ENCODE peak calls at places on chromosomes 7 and 10, in four cellular contexts. One of them, this sample, is unnamed.

GRCh38 chr7:80771523-80771922 is 133.1 kb downstream of the CD36 start:
- DNase-seq in endothelial cell of umbilical vein: no peak
- DNase-seq in GM12892: no peak
- DNase-seq in sigmoid colon: no peak
- DNase-seq in this sample: no peak

GRCh38 chr10:60099998-60100747 is 193.8 kb upstream of the CCDC6 start:
- DNase-seq in endothelial cell of umbilical vein: peak
- DNase-seq in GM12892: no peak
- DNase-seq in sigmoid colon: no peak
- DNase-seq in this sample: no peak

GRCh38 chr7:98171449-98171848 is 39.8 kb upstream of the BHLHA15 start:
- DNase-seq in endothelial cell of umbilical vein: no peak
- DNase-seq in GM12892: no peak
- DNase-seq in sigmoid colon: no peak
- DNase-seq in this sample: no peak

GRCh38 chr7:158145370-158145769 is 442.3 kb downstream of the PTPRN2 start:
- DNase-seq in endothelial cell of umbilical vein: no peak
- DNase-seq in GM12892: no peak
- DNase-seq in sigmoid colon: no peak
- DNase-seq in this sample: no peak

GRCh38 chr10:60123172-60123571 is 216.8 kb upstream of the CCDC6 start:
- DNase-seq in endothelial cell of umbilical vein: peak
- DNase-seq in GM12892: no peak
- DNase-seq in sigmoid colon: no peak
- DNase-seq in this sample: no peak

GRCh38 chr7:134330990-134331389 is 14.3 kb upstream of the SLC35B4 start:
- DNase-seq in endothelial cell of umbilical vein: no peak
- DNase-seq in GM12892: no peak
- DNase-seq in sigmoid colon: no peak
- DNase-seq in this sample: no peak

GRCh38 chr10:104574470-104575213 is 66.4 kb upstream of the SORCS3 start:
- DNase-seq in endothelial cell of umbilical vein: no peak
- DNase-seq in GM12892: no peak
- DNase-seq in sigmoid colon: no peak
- DNase-seq in this sample: no peak

GRCh38 chr7:64758151-64758550 is 36.1 kb upstream of the ZNF138 start:
- DNase-seq in endothelial cell of umbilical vein: no peak
- DNase-seq in GM12892: no peak
- DNase-seq in sigmoid colon: no peak
- DNase-seq in this sample: no peak

GRCh38 chr7:44278451-44279161 is 46.8 kb downstream of the CAMK2B start:
- DNase-seq in endothelial cell of umbilical vein: peak
- DNase-seq in GM12892: no peak
- DNase-seq in sigmoid colon: peak
- DNase-seq in this sample: no peak

GRCh38 chr7:131533566-131534561 is 22.6 kb downstream of the PODXL start:
- DNase-seq in endothelial cell of umbilical vein: no peak
- DNase-seq in GM12892: no peak
- DNase-seq in sigmoid colon: peak
- DNase-seq in this sample: no peak

GRCh38 chr7:30206942-30207341 is 72.2 kb downstream of the MTURN start:
- DNase-seq in endothelial cell of umbilical vein: no peak
- DNase-seq in GM12892: no peak
- DNase-seq in sigmoid colon: no peak
- DNase-seq in this sample: no peak

GRCh38 chr7:137664846-137665245 is 181.9 kb downstream of the DGKI start:
- DNase-seq in endothelial cell of umbilical vein: no peak
- DNase-seq in GM12892: no peak
- DNase-seq in sigmoid colon: no peak
- DNase-seq in this sample: no peak

GRCh38 chr7:151626422-151627115 is 106.9 kb upstream of the RHEB start:
- DNase-seq in endothelial cell of umbilical vein: no peak
- DNase-seq in GM12892: no peak
- DNase-seq in sigmoid colon: no peak
- DNase-seq in this sample: peak

GRCh38 chr7:1569016-1569415 is 816 bp downstream of the PSMG3 start:
- DNase-seq in endothelial cell of umbilical vein: no peak
- DNase-seq in GM12892: no peak
- DNase-seq in sigmoid colon: no peak
- DNase-seq in this sample: no peak
- TF ChIP-seq POLR2AphosphoS5 in endothelial cell of umbilical vein: no peak
- TF ChIP-seq POLR2AphosphoS5 in GM12892: no peak
- TF ChIP-seq POLR2AphosphoS5 in sigmoid colon: no peak
- TF ChIP-seq POLR2AphosphoS5 in this sample: no peak

GRCh38 chr7:106283831-106284515 is 810 bp downstream of the NAMPT start:
- DNase-seq in endothelial cell of umbilical vein: peak
- DNase-seq in GM12892: no peak
- DNase-seq in sigmoid colon: peak
- DNase-seq in this sample: peak
- TF ChIP-seq POLR2AphosphoS5 in endothelial cell of umbilical vein: no peak
- TF ChIP-seq POLR2AphosphoS5 in GM12892: no peak
- TF ChIP-seq POLR2AphosphoS5 in sigmoid colon: peak
- TF ChIP-seq POLR2AphosphoS5 in this sample: peak

DNA sequence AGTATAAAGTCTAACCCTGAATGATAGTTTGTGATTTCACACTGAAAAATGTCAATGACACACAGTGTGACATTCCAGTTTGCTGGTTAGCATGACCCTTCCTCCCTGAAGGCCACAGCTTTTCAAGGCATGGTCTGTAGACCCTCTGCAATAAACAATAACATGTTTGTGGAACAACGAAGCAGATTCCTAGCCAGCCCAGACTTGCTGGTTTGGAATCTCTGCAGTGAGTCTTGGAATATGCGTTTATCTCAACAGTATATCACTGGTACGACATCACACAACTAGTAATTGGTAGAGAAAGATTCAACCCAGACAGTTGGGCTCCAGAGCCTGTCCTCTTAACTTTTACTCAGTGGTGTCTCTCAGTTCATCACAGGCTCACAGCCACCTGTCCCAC is 23.7 kb upstream of the DUSP5 start:
- DNase-seq in endothelial cell of umbilical vein: no peak
- DNase-seq in GM12892: no peak
- DNase-seq in sigmoid colon: no peak
- DNase-seq in this sample: no peak
- TF ChIP-seq POLR2AphosphoS5 in endothelial cell of umbilical vein: no peak
- TF ChIP-seq POLR2AphosphoS5 in GM12892: no peak
- TF ChIP-seq POLR2AphosphoS5 in sigmoid colon: no peak
- TF ChIP-seq POLR2AphosphoS5 in this sample: no peak

GRCh38 chr7:129789652-129790051 is 163.1 kb downstream of the UBE2H start:
- DNase-seq in endothelial cell of umbilical vein: no peak
- DNase-seq in GM12892: no peak
- DNase-seq in sigmoid colon: no peak
- DNase-seq in this sample: no peak
- TF ChIP-seq POLR2AphosphoS5 in endothelial cell of umbilical vein: no peak
- TF ChIP-seq POLR2AphosphoS5 in GM12892: no peak
- TF ChIP-seq POLR2AphosphoS5 in sigmoid colon: no peak
- TF ChIP-seq POLR2AphosphoS5 in this sample: no peak

DNA sequence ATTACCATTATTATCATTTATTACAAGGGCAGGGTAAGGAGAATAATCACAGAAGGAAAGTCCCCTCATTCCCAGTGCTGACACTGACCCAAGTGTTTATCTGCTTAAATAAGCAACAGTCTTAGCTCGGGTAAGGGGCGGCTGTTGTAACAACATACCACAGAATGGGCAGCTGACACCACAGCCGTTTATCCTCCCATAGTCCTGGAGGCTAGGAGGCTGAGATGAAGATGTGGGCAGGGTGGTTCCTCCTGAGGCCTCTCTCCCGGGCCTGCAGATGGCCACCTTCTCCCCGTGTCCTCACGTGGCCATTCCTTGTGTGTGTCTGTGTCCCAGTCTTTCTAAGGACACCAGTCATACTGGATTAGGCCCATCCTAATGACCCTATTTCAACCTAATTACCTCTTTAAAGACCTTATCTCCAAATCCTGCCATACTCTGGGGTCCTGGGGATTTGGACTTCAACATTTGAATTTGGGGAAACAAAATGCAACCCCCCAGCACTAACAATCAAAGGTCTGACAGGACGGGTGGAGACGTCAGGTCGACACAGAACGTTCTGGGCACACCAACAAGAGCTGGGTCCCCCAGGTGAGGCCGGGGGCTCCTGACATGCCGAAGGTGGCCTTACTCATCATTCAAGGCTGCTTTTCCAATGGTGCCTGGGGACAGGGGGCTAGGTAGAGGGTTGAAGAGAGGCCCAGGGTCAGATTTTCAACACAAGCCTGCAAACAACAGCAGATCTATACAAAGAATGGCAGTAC is 93.5 kb downstream of the TNS3 start:
- DNase-seq in endothelial cell of umbilical vein: no peak
- DNase-seq in GM12892: no peak
- DNase-seq in sigmoid colon: peak
- DNase-seq in this sample: no peak
- TF ChIP-seq POLR2AphosphoS5 in endothelial cell of umbilical vein: no peak
- TF ChIP-seq POLR2AphosphoS5 in GM12892: no peak
- TF ChIP-seq POLR2AphosphoS5 in sigmoid colon: no peak
- TF ChIP-seq POLR2AphosphoS5 in this sample: no peak